ENCODE peak calls at places on chromosomes 3 and 15, in ten cellular contexts. T is neuronal stem cell, Y is HCT116, J is right cardiac atrium, E is thoracic aorta, M is A549, I is hepatocyte, H is ovary, B is IMR-90, F is heart right ventricle. C is an unnamed sample.

GRCh38 chr3:190036631-190037030 is 84.1 kb downstream of the P3H2 start:
- DNase-seq in M (no peak), E (no peak), F (no peak), H (no peak), B (peak; percentile 80), T (no peak), J (no peak), I (peak; percentile 63), Y (no peak), C (no peak)

GRCh38 chr15:41284425-41285177 is 47.8 kb downstream of the OIP5 start:
- DNase-seq in I (peak; percentile 43), F (no peak), M (peak; percentile 7), H (no peak), J (no peak), E (no peak), T (peak; percentile 4), B (no peak), Y (no peak), C (peak; percentile 52)

GRCh38 chr3:78994174-78995027 is 773.4 kb downstream of the ROBO1 start:
- DNase-seq in E (no peak), F (no peak), T (no peak), J (no peak), B (peak; percentile 25), M (no peak), I (no peak), Y (no peak), H (no peak), C (no peak)

GRCh38 chr3:43319364-43319763 is 33.0 kb downstream of the SNRK start:
- DNase-seq in M (no peak), H (no peak), Y (no peak), B (no peak), F (peak; percentile 24), I (no peak), J (no peak), E (no peak), T (no peak), C (no peak)

GRCh38 chr3:136802481-136802996 is 16.4 kb upstream of the SLC35G2 start:
- DNase-seq in H (no peak), T (no peak), J (no peak), I (no peak), B (peak; percentile 16), M (no peak), E (no peak), F (no peak), Y (peak; percentile 58), C (no peak)

GRCh38 chr3:126683506-126683905 is 20.5 kb upstream of the CHCHD6 start:
- DNase-seq in J (no peak), I (no peak), E (no peak), B (no peak), Y (no peak), T (no peak), F (no peak), H (no peak), M (no peak), C (no peak)

GRCh38 chr3:71513081-71513480 is 70.4 kb downstream of the FOXP1 start:
- DNase-seq in E (no peak), B (no peak), H (no peak), Y (no peak), F (no peak), J (no peak), M (no peak), I (no peak), T (no peak), C (no peak)

GRCh38 chr3:14410501-14411165 is 8.2 kb downstream of the SLC6A6 start:
- DNase-seq in Y (no peak), B (peak; percentile 92), J (no peak), M (peak; percentile 87), E (no peak), I (no peak), T (no peak), H (no peak), F (no peak), C (peak; percentile 95)

GRCh38 chr15:38698215-38698614 is 133.6 kb upstream of the RASGRP1 start:
- DNase-seq in M (no peak), I (no peak), J (no peak), F (no peak), Y (no peak), H (no peak), B (no peak), T (no peak), E (no peak), C (no peak)

GRCh38 chr3:100463002-100463401 is 29.4 kb upstream of the TMEM45A start:
- DNase-seq in J (no peak), B (peak; percentile 78), T (peak; percentile 39), E (no peak), M (peak; percentile 53), I (peak; percentile 79), Y (peak; percentile 45), F (no peak), H (no peak), C (peak; percentile 45)

GRCh38 chr3:61452536-61452991 is 108.8 kb upstream of the PTPRG start:
- DNase-seq in F (no peak), B (peak; percentile 44), E (no peak), J (no peak), M (no peak), I (no peak), Y (no peak), H (no peak), T (no peak), C (no peak)

GRCh38 chr15:80240261-80240660 is 11.8 kb downstream of the CTXND1 start:
- DNase-seq in J (no peak), H (no peak), Y (no peak), E (no peak), I (no peak), B (no peak), M (no peak), T (no peak), F (no peak), C (peak; percentile 30)

GRCh38 chr3:58333206-58334012 is 717 bp downstream of the PXK start:
- DNase-seq in T (peak; percentile 17), Y (no peak), E (no peak), F (peak; percentile 25), H (peak; percentile 56), I (peak; percentile 42), J (peak; percentile 60), M (no peak), B (no peak), C (peak; percentile 20)

GRCh38 chr3:157237886-157238285 is 77.9 kb upstream of the CCNL1 start:
- DNase-seq in Y (no peak), B (no peak), E (no peak), M (no peak), I (no peak), T (no peak), F (no peak), H (no peak), J (no peak), C (no peak)

GRCh38 chr3:124131158-124132115 is 139.5 kb upstream of the ROPN1 start:
- DNase-seq in J (no peak), I (peak; percentile 16), T (no peak), E (no peak), B (no peak), M (no peak), F (no peak), Y (no peak), H (no peak), C (no peak)

GRCh38 chr15:56759450-56759845 is 26.1 kb upstream of the ZNF280D start:
- DNase-seq in E (no peak), T (no peak), J (peak; percentile 61), I (no peak), B (peak; percentile 98), H (no peak), F (peak; percentile 32), Y (no peak), M (no peak), C (peak; percentile 27)

GRCh38 chr3:173750095-173750494 is 352.6 kb downstream of the NLGN1 start:
- DNase-seq in Y (no peak), I (no peak), J (no peak), B (peak; percentile 54), E (no peak), T (no peak), M (no peak), F (no peak), H (no peak), C (no peak)

GRCh38 chr3:172040976-172041963 is 1.9 kb downstream of the FNDC3B start:
- DNase-seq in J (no peak), H (peak; percentile 50), B (peak; percentile 41), I (peak; percentile 46), M (no peak), F (peak; percentile 20), T (no peak), E (no peak), Y (no peak), C (peak; percentile 42)

GRCh38 chr3:25277503-25277902 is 150.6 kb upstream of the RARB start:
- DNase-seq in T (no peak), J (no peak), E (no peak), F (no peak), M (no peak), H (no peak), I (no peak), Y (no peak), B (no peak), C (no peak)

GRCh38 chr3:25266677-25267076 is 161.4 kb upstream of the RARB start:
- DNase-seq in B (no peak), J (no peak), M (no peak), H (no peak), E (no peak), Y (no peak), T (no peak), I (no peak), F (no peak), C (no peak)

GRCh38 chr3:25273582-25274171 is 154.4 kb upstream of the RARB start:
- DNase-seq in H (no peak), E (no peak), I (no peak), F (no peak), Y (no peak), T (no peak), B (no peak), M (no peak), J (no peak), C (no peak)

GRCh38 chr3:25272090-25272489 is 156.0 kb upstream of the RARB start:
- DNase-seq in M (no peak), F (no peak), H (no peak), E (no peak), J (no peak), I (no peak), Y (no peak), T (no peak), B (no peak), C (no peak)
- H3K27ac ChIP-seq in M (no peak overlapping the region), F (no peak overlapping the region), H (no peak overlapping the region), E (no peak overlapping the region), J (no peak overlapping the region), I (no peak overlapping the region), Y (no peak overlapping the region), T (no peak overlapping the region), B (no peak overlapping the region), C (no peak overlapping the region)

GRCh38 chr3:167773584-167773983 is 38.1 kb downstream of the SERPINI1 start:
- DNase-seq in E (no peak), T (no peak), J (no peak), F (no peak), M (no peak), I (no peak), B (no peak), Y (no peak), H (no peak), C (no peak)
- H3K4me3 ChIP-seq in E (no peak overlapping the region), T (no peak overlapping the region), J (no peak overlapping the region), F (no peak overlapping the region), M (no peak overlapping the region), I (no peak overlapping the region), B (no peak overlapping the region), Y (no peak overlapping the region), H (no peak overlapping the region), C (no peak overlapping the region)

GRCh38 chr3:107641572-107642307 is 119.0 kb downstream of the BBX start:
- DNase-seq in B (no peak), T (no peak), Y (no peak), M (no peak), I (no peak), E (no peak), F (no peak), J (no peak), H (no peak), C (no peak)
- H3K27ac ChIP-seq in B (no peak overlapping the region), T (no peak overlapping the region), Y (no peak overlapping the region), M (no peak overlapping the region), I (no peak overlapping the region), E (no peak overlapping the region), F (no peak overlapping the region), J (no peak overlapping the region), H (no peak overlapping the region), C (no peak overlapping the region)

GRCh38 chr15:82808634-82809041 is 790 bp upstream of the WHAMM start:
- DNase-seq in E (no peak), F (no peak), I (no peak), Y (no peak), H (no peak), B (no peak), J (no peak), M (no peak), T (no peak), C (no peak)
- H3K4me3 ChIP-seq in E (peak overlapping the region; percentile 98), F (peak overlapping the region; percentile 89), I (no peak overlapping the region), Y (no peak overlapping the region), H (peak overlapping the region; percentile 82), B (no peak overlapping the region), J (no peak overlapping the region), M (peak overlapping the region; percentile 65), T (peak overlapping the region; percentile 75), C (no peak overlapping the region)

C was measured in adrenal gland.